ENCODE peak calls at places on chromosomes 5 and 9, in five cellular contexts. One of them, this sample, is unnamed.

GRCh38 chr9:111400564-111400898 is 70.5 kb upstream of the OR2K2 start:
- DNase-seq in GM23338: no peak
- DNase-seq in uterus: no peak
- DNase-seq in activated CD8-positive, alpha-beta T cell treated with anti-CD3 and anti-CD28 coated beads for 36 hours: no peak
- DNase-seq in adrenal gland: no peak
- DNase-seq in this sample: no peak

GRCh38 chr5:7886849-7887460 is 18.0 kb downstream of the MTRR start:
- DNase-seq in GM23338: peak
- DNase-seq in uterus: no peak
- DNase-seq in activated CD8-positive, alpha-beta T cell treated with anti-CD3 and anti-CD28 coated beads for 36 hours: no peak
- DNase-seq in adrenal gland: no peak
- DNase-seq in this sample: no peak

GRCh38 chr5:31990296-31990695 is 183.8 kb downstream of the GOLPH3 start:
- DNase-seq in GM23338: no peak
- DNase-seq in uterus: no peak
- DNase-seq in activated CD8-positive, alpha-beta T cell treated with anti-CD3 and anti-CD28 coated beads for 36 hours: no peak
- DNase-seq in adrenal gland: no peak
- DNase-seq in this sample: no peak

GRCh38 chr5:122163151-122164069 is 34.1 kb downstream of the ZNF474 start:
- DNase-seq in GM23338: no peak
- DNase-seq in uterus: no peak
- DNase-seq in activated CD8-positive, alpha-beta T cell treated with anti-CD3 and anti-CD28 coated beads for 36 hours: no peak
- DNase-seq in adrenal gland: no peak
- DNase-seq in this sample: peak

GRCh38 chr9:124190761-124191160 is 67.0 kb upstream of the NEK6 start:
- DNase-seq in GM23338: no peak
- DNase-seq in uterus: no peak
- DNase-seq in activated CD8-positive, alpha-beta T cell treated with anti-CD3 and anti-CD28 coated beads for 36 hours: no peak
- DNase-seq in adrenal gland: peak
- DNase-seq in this sample: no peak

GRCh38 chr5:147708708-147709107 is 73.8 kb downstream of the JAKMIP2 start:
- DNase-seq in GM23338: peak
- DNase-seq in uterus: no peak
- DNase-seq in activated CD8-positive, alpha-beta T cell treated with anti-CD3 and anti-CD28 coated beads for 36 hours: no peak
- DNase-seq in adrenal gland: no peak
- DNase-seq in this sample: no peak

GRCh38 chr9:130537346-130538050 is 41.9 kb upstream of the FUBP3 start:
- DNase-seq in GM23338: no peak
- DNase-seq in uterus: no peak
- DNase-seq in activated CD8-positive, alpha-beta T cell treated with anti-CD3 and anti-CD28 coated beads for 36 hours: no peak
- DNase-seq in adrenal gland: no peak
- DNase-seq in this sample: no peak

GRCh38 chr9:108416321-108416720 is 439.5 kb downstream of the ACTL7B start:
- DNase-seq in GM23338: peak
- DNase-seq in uterus: no peak
- DNase-seq in activated CD8-positive, alpha-beta T cell treated with anti-CD3 and anti-CD28 coated beads for 36 hours: no peak
- DNase-seq in adrenal gland: no peak
- DNase-seq in this sample: no peak

GRCh38 chr5:95817430-95817829 is 5.1 kb downstream of the GLRX start:
- DNase-seq in GM23338: peak
- DNase-seq in uterus: no peak
- DNase-seq in activated CD8-positive, alpha-beta T cell treated with anti-CD3 and anti-CD28 coated beads for 36 hours: peak
- DNase-seq in adrenal gland: peak
- DNase-seq in this sample: no peak

GRCh38 chr5:17169507-17169906 is 47.9 kb upstream of the BASP1 start:
- DNase-seq in GM23338: no peak
- DNase-seq in uterus: no peak
- DNase-seq in activated CD8-positive, alpha-beta T cell treated with anti-CD3 and anti-CD28 coated beads for 36 hours: no peak
- DNase-seq in adrenal gland: no peak
- DNase-seq in this sample: no peak

GRCh38 chr5:107968998-107969397 is 298.3 kb upstream of the EFNA5 start:
- DNase-seq in GM23338: no peak
- DNase-seq in uterus: no peak
- DNase-seq in activated CD8-positive, alpha-beta T cell treated with anti-CD3 and anti-CD28 coated beads for 36 hours: no peak
- DNase-seq in adrenal gland: no peak
- DNase-seq in this sample: no peak

GRCh38 chr5:1292139-1292538 is 2.7 kb downstream of the TERT start:
- DNase-seq in GM23338: no peak
- DNase-seq in uterus: no peak
- DNase-seq in activated CD8-positive, alpha-beta T cell treated with anti-CD3 and anti-CD28 coated beads for 36 hours: no peak
- DNase-seq in adrenal gland: no peak
- DNase-seq in this sample: no peak

GRCh38 chr9:124004608-124005007 is 7.0 kb upstream of the LHX2 start:
- DNase-seq in GM23338: no peak
- DNase-seq in uterus: no peak
- DNase-seq in activated CD8-positive, alpha-beta T cell treated with anti-CD3 and anti-CD28 coated beads for 36 hours: no peak
- DNase-seq in adrenal gland: no peak
- DNase-seq in this sample: no peak

GRCh38 chr9:35811364-35812024 is 568 bp downstream of the SPAG8 start:
- DNase-seq in GM23338: no peak
- DNase-seq in uterus: no peak
- DNase-seq in activated CD8-positive, alpha-beta T cell treated with anti-CD3 and anti-CD28 coated beads for 36 hours: no peak
- DNase-seq in adrenal gland: peak
- DNase-seq in this sample: no peak

GRCh38 chr5:140117523-140117922 is 3.6 kb downstream of the PURA start:
- DNase-seq in GM23338: no peak
- DNase-seq in uterus: no peak
- DNase-seq in activated CD8-positive, alpha-beta T cell treated with anti-CD3 and anti-CD28 coated beads for 36 hours: no peak
- DNase-seq in adrenal gland: no peak
- DNase-seq in this sample: no peak

GRCh38 chr9:31683126-31683525 is 701.3 kb upstream of the ACO1 start:
- DNase-seq in GM23338: no peak
- DNase-seq in uterus: no peak
- DNase-seq in activated CD8-positive, alpha-beta T cell treated with anti-CD3 and anti-CD28 coated beads for 36 hours: no peak
- DNase-seq in adrenal gland: no peak
- DNase-seq in this sample: no peak

GRCh38 chr5:142327111-142327842 is 2.5 kb upstream of the SPRY4 start:
- DNase-seq in GM23338: peak
- DNase-seq in uterus: no peak
- DNase-seq in activated CD8-positive, alpha-beta T cell treated with anti-CD3 and anti-CD28 coated beads for 36 hours: no peak
- DNase-seq in adrenal gland: no peak
- DNase-seq in this sample: peak
- TF ChIP-seq CTCF in GM23338: no peak
- TF ChIP-seq CTCF in uterus: no peak
- TF ChIP-seq CTCF in activated CD8-positive, alpha-beta T cell treated with anti-CD3 and anti-CD28 coated beads for 36 hours: no peak
- TF ChIP-seq CTCF in adrenal gland: no peak
- TF ChIP-seq CTCF in this sample: peak

GRCh38 chr5:181222630-181223040 is 446 bp upstream of the TRIM41 start:
- DNase-seq in GM23338: no peak
- DNase-seq in uterus: no peak
- DNase-seq in activated CD8-positive, alpha-beta T cell treated with anti-CD3 and anti-CD28 coated beads for 36 hours: no peak
- DNase-seq in adrenal gland: no peak
- DNase-seq in this sample: no peak
- TF ChIP-seq CTCF in GM23338: no peak
- TF ChIP-seq CTCF in uterus: no peak
- TF ChIP-seq CTCF in activated CD8-positive, alpha-beta T cell treated with anti-CD3 and anti-CD28 coated beads for 36 hours: no peak
- TF ChIP-seq CTCF in adrenal gland: no peak
- TF ChIP-seq CTCF in this sample: no peak

GRCh38 chr5:157563373-157564148 is 12.0 kb downstream of the ADAM19 start:
- DNase-seq in GM23338: no peak
- DNase-seq in uterus: peak
- DNase-seq in activated CD8-positive, alpha-beta T cell treated with anti-CD3 and anti-CD28 coated beads for 36 hours: no peak
- DNase-seq in adrenal gland: peak
- DNase-seq in this sample: peak

GRCh38 chr5:157562111-157562581 is 13.4 kb downstream of the ADAM19 start:
- DNase-seq in GM23338: peak
- DNase-seq in uterus: no peak
- DNase-seq in activated CD8-positive, alpha-beta T cell treated with anti-CD3 and anti-CD28 coated beads for 36 hours: no peak
- DNase-seq in adrenal gland: no peak
- DNase-seq in this sample: no peak

GRCh38 chr5:157566902-157567489 is 8.6 kb downstream of the ADAM19 start:
- DNase-seq in GM23338: no peak
- DNase-seq in uterus: no peak
- DNase-seq in activated CD8-positive, alpha-beta T cell treated with anti-CD3 and anti-CD28 coated beads for 36 hours: no peak
- DNase-seq in adrenal gland: no peak
- DNase-seq in this sample: no peak

GRCh38 chr5:157561105-157561504 is 14.5 kb downstream of the ADAM19 start:
- DNase-seq in GM23338: no peak
- DNase-seq in uterus: no peak
- DNase-seq in activated CD8-positive, alpha-beta T cell treated with anti-CD3 and anti-CD28 coated beads for 36 hours: no peak
- DNase-seq in adrenal gland: no peak
- DNase-seq in this sample: no peak

DNA sequence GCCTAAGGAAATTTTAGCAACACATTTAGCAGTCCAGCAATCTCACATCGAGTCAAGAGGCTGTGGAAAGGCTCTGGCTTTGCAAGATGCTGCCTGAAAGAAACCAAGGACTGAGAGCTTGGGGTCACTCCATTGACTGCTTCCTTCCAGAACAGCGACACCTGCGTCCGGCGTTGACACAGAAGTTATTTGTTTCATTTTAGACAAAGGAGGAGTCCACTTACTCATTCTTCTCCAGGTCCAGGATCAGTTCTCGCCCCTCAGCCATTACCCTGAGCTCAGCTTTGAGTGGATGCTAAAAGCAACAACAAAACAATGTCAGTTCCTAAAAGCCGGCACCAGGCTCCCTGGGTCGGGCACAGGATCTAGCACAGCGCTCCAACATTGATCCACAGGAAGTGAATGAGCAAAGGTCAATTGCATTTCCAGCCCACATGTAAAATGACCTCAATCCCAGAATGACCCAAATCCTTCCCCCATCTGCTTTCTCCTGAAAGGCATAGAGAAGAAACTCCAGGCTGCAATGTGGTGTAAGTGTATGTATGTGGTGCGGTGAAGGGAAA is 11.3 kb downstream of the ADAM19 start:
- DNase-seq in GM23338: no peak
- DNase-seq in uterus: no peak
- DNase-seq in activated CD8-positive, alpha-beta T cell treated with anti-CD3 and anti-CD28 coated beads for 36 hours: no peak
- DNase-seq in adrenal gland: no peak
- DNase-seq in this sample: no peak
- TF ChIP-seq CTCF in GM23338: no peak
- TF ChIP-seq CTCF in uterus: no peak
- TF ChIP-seq CTCF in activated CD8-positive, alpha-beta T cell treated with anti-CD3 and anti-CD28 coated beads for 36 hours: no peak
- TF ChIP-seq CTCF in adrenal gland: no peak
- TF ChIP-seq CTCF in this sample: no peak

GRCh38 chr5:80483636-80484232 is 4.2 kb upstream of the FAM151B start:
- DNase-seq in GM23338: no peak
- DNase-seq in uterus: no peak
- DNase-seq in activated CD8-positive, alpha-beta T cell treated with anti-CD3 and anti-CD28 coated beads for 36 hours: no peak
- DNase-seq in adrenal gland: no peak
- DNase-seq in this sample: no peak

GRCh38 chr5:80487444-80487828 is 464 bp upstream of the FAM151B start:
- DNase-seq in GM23338: no peak
- DNase-seq in uterus: peak
- DNase-seq in activated CD8-positive, alpha-beta T cell treated with anti-CD3 and anti-CD28 coated beads for 36 hours: no peak
- DNase-seq in adrenal gland: peak
- DNase-seq in this sample: no peak

GRCh38 chr5:80492741-80493140 is 4.8 kb downstream of the FAM151B start:
- DNase-seq in GM23338: no peak
- DNase-seq in uterus: no peak
- DNase-seq in activated CD8-positive, alpha-beta T cell treated with anti-CD3 and anti-CD28 coated beads for 36 hours: no peak
- DNase-seq in adrenal gland: no peak
- DNase-seq in this sample: no peak

GRCh38 chr5:80491296-80491695 is 3.4 kb downstream of the FAM151B start:
- DNase-seq in GM23338: no peak
- DNase-seq in uterus: no peak
- DNase-seq in activated CD8-positive, alpha-beta T cell treated with anti-CD3 and anti-CD28 coated beads for 36 hours: no peak
- DNase-seq in adrenal gland: no peak
- DNase-seq in this sample: no peak

GRCh38 chr5:80487829-80488708 is at the start of gene FAM151B:
- DNase-seq in GM23338: peak
- DNase-seq in uterus: peak
- DNase-seq in activated CD8-positive, alpha-beta T cell treated with anti-CD3 and anti-CD28 coated beads for 36 hours: peak
- DNase-seq in adrenal gland: peak
- DNase-seq in this sample: no peak
- TF ChIP-seq CTCF in GM23338: peak
- TF ChIP-seq CTCF in uterus: no peak
- TF ChIP-seq CTCF in activated CD8-positive, alpha-beta T cell treated with anti-CD3 and anti-CD28 coated beads for 36 hours: no peak
- TF ChIP-seq CTCF in adrenal gland: no peak
- TF ChIP-seq CTCF in this sample: peak